ENCODE peak calls at places on chromosomes 1 and 21, in eight cellular contexts. M, G, V, F, D, C, Z and R are unnamed samples.

GRCh38 chr1:226871636-226872327 is 1.4 kb downstream of the PSEN2 start:
- DNase-seq in V (no peak), M (no peak), G (no peak), D (no peak), Z (no peak), F (no peak), C (no peak), R (no peak)

GRCh38 chr1:188027613-188028012 is 1198.9 kb downstream of the PLA2G4A start:
- DNase-seq in D (no peak), Z (no peak), G (no peak), M (peak), F (no peak), C (peak), V (no peak), R (no peak)

GRCh38 chr1:22250724-22251123 is 107.8 kb upstream of the WNT4 start:
- DNase-seq in F (no peak), D (no peak), Z (no peak), V (no peak), M (no peak), C (no peak), G (no peak), R (no peak)

GRCh38 chr21:25385912-25386474 is 221.3 kb downstream of the MRPL39 start:
- DNase-seq in G (no peak), Z (peak), C (peak), D (no peak), M (peak), F (no peak), V (peak), R (no peak)

GRCh38 chr21:26117324-26117971 is 53.1 kb downstream of the APP start:
- DNase-seq in D (no peak), Z (no peak), M (no peak), V (peak), F (no peak), C (no peak), G (no peak), R (no peak)

GRCh38 chr21:41363370-41364270 is 1.8 kb downstream of the MX2 start:
- DNase-seq in C (no peak), M (no peak), Z (no peak), G (no peak), F (no peak), D (no peak), V (no peak), R (no peak)

GRCh38 chr1:150484861-150485260 is 2.4 kb upstream of the TARS2 start:
- DNase-seq in D (no peak), G (no peak), M (peak), V (no peak), Z (no peak), C (no peak), F (no peak), R (peak)

GRCh38 chr1:109979489-109980091 is 5.0 kb upstream of the AHCYL1 start:
- DNase-seq in F (no peak), C (no peak), V (no peak), Z (no peak), G (no peak), M (peak), D (peak), R (no peak)

GRCh38 chr1:27981146-27981545 is 21.4 kb downstream of the XKR8 start:
- DNase-seq in C (no peak), F (no peak), D (no peak), V (no peak), G (no peak), Z (no peak), M (no peak), R (no peak)

GRCh38 chr1:7587726-7588456 is 183.2 kb upstream of the VAMP3 start:
- DNase-seq in C (no peak), D (no peak), G (no peak), F (no peak), Z (no peak), V (no peak), M (no peak), R (no peak)

GRCh38 chr1:26122988-26123973 is 11.7 kb downstream of the PDIK1L start:
- DNase-seq in Z (no peak), D (no peak), G (no peak), V (no peak), F (no peak), M (peak), C (no peak), R (no peak)

GRCh38 chr1:77434972-77435371 is 153.2 kb downstream of the AK5 start:
- DNase-seq in V (no peak), G (no peak), Z (no peak), M (no peak), F (no peak), D (no peak), C (no peak), R (peak)

GRCh38 chr1:145983959-145984830 is 12.2 kb downstream of the TXNIP start:
- DNase-seq in F (peak), V (no peak), C (no peak), G (no peak), M (peak), D (no peak), Z (no peak), R (no peak)

GRCh38 chr21:24850121-24850520 is 757.2 kb downstream of the MRPL39 start:
- DNase-seq in Z (no peak), V (no peak), M (no peak), D (no peak), C (no peak), F (no peak), G (no peak), R (no peak)

GRCh38 chr1:61111084-61112050 is 29.0 kb downstream of the NFIA start:
- DNase-seq in M (no peak), F (no peak), V (no peak), G (no peak), C (no peak), Z (no peak), D (no peak), R (no peak)

GRCh38 chr21:29490016-29490415 is 191.3 kb downstream of the BACH1 start:
- DNase-seq in M (no peak), Z (no peak), V (no peak), D (no peak), F (no peak), C (no peak), G (no peak), R (no peak)

GRCh38 chr1:201147396-201148015 is 6.8 kb downstream of the TMEM9 start:
- DNase-seq in F (no peak), M (no peak), G (no peak), D (no peak), Z (no peak), V (no peak), C (no peak), R (no peak)

GRCh38 chr1:212459656-212460055 is 26.9 kb downstream of the NENF start:
- DNase-seq in F (no peak), C (no peak), Z (no peak), D (no peak), M (no peak), G (no peak), V (no peak), R (no peak)

GRCh38 chr1:150621497-150622113 is 7.8 kb downstream of the ENSA start:
- DNase-seq in D (no peak), C (peak), G (no peak), V (no peak), F (peak), M (peak), Z (peak), R (peak)

GRCh38 chr1:217805792-217806191 is 174.6 kb downstream of the SPATA17 start:
- DNase-seq in G (no peak), C (no peak), M (no peak), F (no peak), D (no peak), Z (no peak), V (no peak), R (no peak)

GRCh38 chr1:150385537-150386445 is 21.8 kb downstream of the RPRD2 start:
- DNase-seq in Z (no peak), F (no peak), G (no peak), C (no peak), V (no peak), M (no peak), D (no peak), R (no peak)

GRCh38 chr1:48878191-48878940 is 101.7 kb upstream of the BEND5 start:
- DNase-seq in F (no peak), Z (no peak), M (peak), V (no peak), D (peak), G (no peak), C (peak), R (no peak)

GRCh38 chr1:192831706-192832355 is 23.0 kb downstream of the RGS2 start:
- DNase-seq in C (no peak), F (no peak), Z (no peak), V (no peak), G (no peak), M (peak), D (no peak), R (no peak)

GRCh38 chr21:42688841-42689371 is 35.5 kb downstream of the PDE9A start:
- DNase-seq in Z (no peak), F (no peak), C (no peak), M (no peak), V (no peak), G (no peak), D (no peak), R (no peak)

GRCh38 chr21:29812947-29813346 is 126.8 kb downstream of the GRIK1 start:
- DNase-seq in V (peak), D (no peak), G (no peak), M (no peak), C (no peak), Z (no peak), F (no peak), R (no peak)

GRCh38 chr1:43582162-43582566 is 51.5 kb downstream of the PTPRF start:
- DNase-seq in M (peak), D (peak), Z (no peak), G (no peak), C (peak), F (no peak), V (no peak), R (no peak)

GRCh38 chr1:22454476-22455056 is 2.9 kb downstream of the ZBTB40 start:
- DNase-seq in M (no peak), V (no peak), C (no peak), G (no peak), F (no peak), Z (no peak), D (no peak), R (no peak)

GRCh38 chr1:116558140-116558549 is 12.7 kb downstream of the CD58 start:
- DNase-seq in G (no peak), M (no peak), F (no peak), V (no peak), C (no peak), Z (no peak), D (no peak), R (no peak)

GRCh38 chr1:201748331-201748730 is 80.6 kb upstream of the IPO9 start:
- DNase-seq in F (no peak), C (peak), Z (no peak), G (no peak), D (peak), V (no peak), M (peak), R (no peak)

GRCh38 chr1:107530543-107530942 is 389.7 kb downstream of the NTNG1 start:
- DNase-seq in M (peak), Z (no peak), C (no peak), V (no peak), D (no peak), G (no peak), F (no peak), R (no peak)

GRCh38 chr1:165143437-165144065 is 213.0 kb downstream of the LMX1A start:
- DNase-seq in F (no peak), G (no peak), V (peak), D (no peak), C (no peak), Z (peak), M (peak), R (no peak)

GRCh38 chr21:32834825-32835224 is 63.3 kb upstream of the PAXBP1 start:
- DNase-seq in G (no peak), D (no peak), Z (no peak), C (no peak), F (no peak), V (no peak), M (no peak), R (no peak)

GRCh38 chr1:147243228-147243685 is 773 bp downstream of the CHD1L start:
- DNase-seq in V (peak), D (no peak), G (no peak), Z (peak), F (peak), M (no peak), C (no peak), R (no peak)

GRCh38 chr1:186202174-186202843 is 172.7 kb downstream of the TPR start:
- DNase-seq in C (peak), F (no peak), G (no peak), M (no peak), Z (no peak), V (no peak), D (no peak), R (no peak)

GRCh38 chr1:192379536-192379935 is 62.7 kb downstream of the RGS21 start:
- DNase-seq in C (no peak), D (no peak), G (no peak), V (no peak), Z (no peak), F (no peak), M (no peak), R (no peak)